ENCODE peak calls at places on chromosomes 1 and 21, in five cellular contexts. E is epithelial cell of esophagus, I is GM12865, D is ovary, Z is A549. B is an unnamed sample.
A peak's percentile ranks its signal among the peaks of the same experiment; 100 is the strongest.

GRCh38 chr1:24673336-24673735 is 30.2 kb downstream of the SRRM1 start:
- DNase-seq in E (peak; percentile 66), I (no peak), Z (no peak), D (no peak), B (peak; percentile 29)

GRCh38 chr1:11273595-11274234 is 717 bp downstream of the UBIAD1 start:
- DNase-seq in D (peak; percentile 26), E (peak; percentile 7), I (peak; percentile 41), Z (no peak), B (no peak)

GRCh38 chr1:224430511-224431113 is 4.0 kb downstream of the WDR26 start:
- DNase-seq in I (peak; percentile 58), D (no peak), Z (peak; percentile 39), E (peak; percentile 70), B (peak; percentile 82)

GRCh38 chr1:45678489-45678888 is 7.8 kb downstream of the GPBP1L1 start:
- DNase-seq in D (no peak), Z (no peak), E (no peak), I (no peak), B (no peak)

GRCh38 chr1:52305417-52306226 is 60.4 kb downstream of the CC2D1B start:
- DNase-seq in Z (no peak), I (no peak), D (no peak), E (no peak), B (no peak)

GRCh38 chr21:45125347-45125746 is 51.0 kb downstream of the ADARB1 start:
- DNase-seq in D (no peak), Z (no peak), E (no peak), I (no peak), B (no peak)

GRCh38 chr1:34415140-34415539 is 238.4 kb downstream of the C1orf94 start:
- DNase-seq in D (no peak), E (no peak), Z (no peak), I (no peak), B (no peak)

GRCh38 chr1:48677306-48678287 is 99.1 kb downstream of the BEND5 start:
- DNase-seq in I (peak; percentile 66), Z (peak; percentile 58), D (peak; percentile 28), E (peak; percentile 72), B (peak; percentile 71)

GRCh38 chr1:183097438-183098051 is 74.3 kb downstream of the LAMC1 start:
- DNase-seq in E (peak; percentile 49), D (no peak), I (no peak), Z (no peak), B (peak; percentile 82)

DNA sequence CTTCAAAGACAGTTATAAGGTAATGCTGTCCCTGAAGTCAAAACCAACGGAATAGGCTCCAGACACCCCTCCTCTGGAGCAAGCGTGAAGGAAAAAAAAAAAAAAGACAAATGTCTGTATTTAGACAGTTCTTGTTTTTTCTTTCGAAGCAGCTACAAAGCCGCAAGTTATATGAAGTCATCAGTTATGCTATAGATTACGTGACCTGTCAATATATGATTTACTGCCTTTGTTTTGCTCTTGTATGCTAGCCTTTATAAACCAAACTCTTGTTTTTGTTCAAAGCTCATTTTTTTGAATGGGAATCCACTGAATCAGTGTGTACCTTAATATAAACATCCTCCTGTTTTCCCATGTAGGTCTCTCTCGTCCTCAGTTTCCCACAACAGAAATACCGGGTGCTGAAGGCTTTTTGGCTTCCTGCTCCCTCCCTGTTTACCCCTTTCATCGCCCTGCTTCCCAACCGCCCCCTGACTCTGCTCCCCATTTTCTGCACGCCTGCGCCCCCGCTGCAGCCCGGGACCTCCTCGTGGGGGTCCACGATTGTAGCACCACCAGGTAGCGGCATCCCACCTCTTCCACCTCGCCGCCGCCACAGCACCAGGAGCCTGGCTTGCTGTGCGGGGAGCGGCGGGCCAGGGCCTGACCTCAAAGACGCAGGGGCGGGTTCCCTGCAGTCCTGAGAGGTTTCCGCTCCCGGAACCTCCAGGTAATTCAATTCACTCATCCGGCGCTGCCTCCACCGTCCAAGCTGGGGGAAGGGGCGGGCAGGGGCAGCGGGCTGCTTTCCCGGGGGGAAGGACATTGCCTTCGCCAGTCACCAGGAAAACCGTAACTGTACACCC is 5.2 kb upstream of the ZNF678 start:
- DNase-seq in D (no peak), Z (no peak), I (no peak), E (no peak), B (no peak)
- H3K4me3 ChIP-seq in D (no peak overlapping the region), Z (no peak overlapping the region), I (no peak overlapping the region), E (no peak overlapping the region), B (no peak overlapping the region)

GRCh38 chr1:115624859-115625258 is 16.9 kb upstream of the VANGL1 start:
- DNase-seq in Z (no peak), I (no peak), D (no peak), E (peak; percentile 36), B (peak; percentile 17)
- TF ChIP-seq CTCF in Z (no peak), I (no peak), D (no peak), E (peak; percentile 43), B (peak; percentile 17)

DNA sequence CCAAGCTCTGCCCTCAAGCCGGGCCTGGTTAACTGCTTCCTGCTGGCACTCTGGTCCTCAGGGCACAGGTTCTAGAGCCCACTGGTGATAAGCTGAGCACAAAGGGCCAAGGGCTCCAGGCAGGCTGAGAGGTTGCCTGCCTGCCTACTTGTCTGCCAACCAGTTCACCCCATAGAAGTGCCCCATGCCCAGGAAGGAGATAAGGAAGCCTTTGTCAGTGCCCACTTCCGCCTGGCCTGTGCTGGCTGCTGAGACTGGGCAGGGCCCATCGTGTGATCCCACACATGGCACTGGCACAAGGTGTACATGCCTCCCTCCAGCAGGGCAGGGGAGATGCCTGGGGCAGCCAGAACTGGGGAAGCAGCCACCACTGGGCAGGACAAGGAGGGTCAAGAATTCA is 24.1 kb downstream of the SLC9A1 start:
- DNase-seq in Z (no peak), I (no peak), D (no peak), E (no peak), B (no peak)
- H3K4me3 ChIP-seq in Z (no peak overlapping the region), I (no peak overlapping the region), D (no peak overlapping the region), E (no peak overlapping the region), B (no peak overlapping the region)

GRCh38 chr1:234658143-234658542 is 48.2 kb upstream of the IRF2BP2 start:
- DNase-seq in Z (peak; percentile 48), D (no peak), I (no peak), E (peak; percentile 99), B (peak; percentile 30)
- TF ChIP-seq CTCF in Z (no peak), D (no peak), I (no peak), E (no peak), B (no peak)